ENCODE peak calls at places on chromosomes 3 and 15, in nine cellular contexts. C, A, F, D, G, I, E, J and W are unnamed samples.

GRCh38 chr3:130425484-130425883 is 80.0 kb downstream of the COL6A5 start:
- DNase-seq in C (no peak), A (no peak), F (peak), D (no peak), G (no peak), I (no peak), E (no peak), J (no peak), W (no peak)

GRCh38 chr3:61570813-61571212 is 9.4 kb downstream of the PTPRG start:
- DNase-seq in C (no peak), A (no peak), F (peak), D (no peak), G (no peak), I (no peak), E (no peak), J (no peak), W (no peak)

GRCh38 chr15:88191806-88192165 is 64.8 kb downstream of the NTRK3 start:
- DNase-seq in C (no peak), A (no peak), F (no peak), D (no peak), G (no peak), I (no peak), E (no peak), J (no peak), W (no peak)

GRCh38 chr15:72952151-72952550 is 100.1 kb upstream of the NEO1 start:
- DNase-seq in C (no peak), A (no peak), F (no peak), D (no peak), G (no peak), I (no peak), E (no peak), J (no peak), W (no peak)

GRCh38 chr3:166498439-166498838 is 661.2 kb upstream of the BCHE start:
- DNase-seq in C (no peak), A (no peak), F (peak), D (no peak), G (no peak), I (no peak), E (no peak), J (no peak), W (no peak)

GRCh38 chr15:75554717-75555116 is 24.4 kb downstream of the PTPN9 start:
- DNase-seq in C (no peak), A (no peak), F (peak), D (no peak), G (no peak), I (no peak), E (no peak), J (peak), W (no peak)

GRCh38 chr3:123161167-123161566 is 40.6 kb upstream of the SEC22A start:
- DNase-seq in C (no peak), A (no peak), F (no peak), D (no peak), G (no peak), I (no peak), E (no peak), J (no peak), W (no peak)

GRCh38 chr15:76903251-76903681 is 1.9 kb downstream of the SCAPER start:
- DNase-seq in C (no peak), A (no peak), F (peak), D (no peak), G (peak), I (no peak), E (peak), J (no peak), W (no peak)

GRCh38 chr3:63961891-63962290 is 49.7 kb upstream of the SCAANT1 start:
- DNase-seq in C (no peak), A (no peak), F (peak), D (no peak), G (peak), I (no peak), E (peak), J (no peak), W (no peak)

GRCh38 chr3:124119056-124119721 is 127.3 kb upstream of the ROPN1 start:
- DNase-seq in C (no peak), A (no peak), F (peak), D (no peak), G (no peak), I (no peak), E (no peak), J (no peak), W (no peak)

GRCh38 chr3:192879346-192880031 is 38.2 kb downstream of the MB21D2 start:
- DNase-seq in C (no peak), A (no peak), F (peak), D (no peak), G (no peak), I (no peak), E (no peak), J (peak), W (no peak)

GRCh38 chr3:144624656-144625055 is 653.0 kb downstream of the DIPK2A start:
- DNase-seq in C (no peak), A (no peak), F (no peak), D (no peak), G (no peak), I (no peak), E (no peak), J (no peak), W (no peak)